ENCODE peak calls at places on chromosomes 7 and 10, in six cellular contexts. One of them, this sample, is unnamed. For H3K4me1, the result is how much of the 10 kb centered on the place peaks cover.

GRCh38 chr10:62374862-62375710 is 917 bp downstream of the ZNF365 start:
- DNase-seq in neuronal stem cell: no peak
- DNase-seq in H1: no peak
- DNase-seq in IMR-90: peak
- DNase-seq in mesendoderm: peak
- DNase-seq in H9: no peak
- DNase-seq in this sample: no peak

GRCh38 chr7:110186334-110186733 is 904.6 kb upstream of the LRRN3 start:
- DNase-seq in neuronal stem cell: no peak
- DNase-seq in H1: no peak
- DNase-seq in IMR-90: no peak
- DNase-seq in mesendoderm: no peak
- DNase-seq in H9: no peak
- DNase-seq in this sample: no peak

GRCh38 chr10:64110079-64110478 is 588.9 kb downstream of the REEP3 start:
- DNase-seq in neuronal stem cell: no peak
- DNase-seq in H1: no peak
- DNase-seq in IMR-90: no peak
- DNase-seq in mesendoderm: no peak
- DNase-seq in H9: no peak
- DNase-seq in this sample: no peak

GRCh38 chr10:123270806-123271205 is 116.6 kb downstream of the BUB3 start:
- DNase-seq in neuronal stem cell: no peak
- DNase-seq in H1: no peak
- DNase-seq in IMR-90: no peak
- DNase-seq in mesendoderm: no peak
- DNase-seq in H9: no peak
- DNase-seq in this sample: no peak

GRCh38 chr7:69934475-69934903 is 336.2 kb downstream of the AUTS2 start:
- DNase-seq in neuronal stem cell: no peak
- DNase-seq in H1: no peak
- DNase-seq in IMR-90: no peak
- DNase-seq in mesendoderm: no peak
- DNase-seq in H9: no peak
- DNase-seq in this sample: no peak

GRCh38 chr7:150946826-150947750 is 31.0 kb downstream of the KCNH2 start:
- DNase-seq in neuronal stem cell: no peak
- DNase-seq in H1: no peak
- DNase-seq in IMR-90: no peak
- DNase-seq in mesendoderm: no peak
- DNase-seq in H9: peak
- DNase-seq in this sample: no peak

GRCh38 chr10:113017375-113017774 is 67.3 kb downstream of the TCF7L2 start:
- DNase-seq in neuronal stem cell: no peak
- DNase-seq in H1: no peak
- DNase-seq in IMR-90: no peak
- DNase-seq in mesendoderm: no peak
- DNase-seq in H9: no peak
- DNase-seq in this sample: no peak

GRCh38 chr10:70669015-70669414 is 3.3 kb upstream of the ADAMTS14 start:
- DNase-seq in neuronal stem cell: no peak
- DNase-seq in H1: no peak
- DNase-seq in IMR-90: no peak
- DNase-seq in mesendoderm: no peak
- DNase-seq in H9: no peak
- DNase-seq in this sample: no peak

GRCh38 chr10:120012566-120012965 is 120.0 kb downstream of the SEC23IP start:
- DNase-seq in neuronal stem cell: no peak
- DNase-seq in H1: no peak
- DNase-seq in IMR-90: peak
- DNase-seq in mesendoderm: peak
- DNase-seq in H9: no peak
- DNase-seq in this sample: no peak

GRCh38 chr7:121873795-121874194 is 834 bp downstream of the PTPRZ1 start:
- DNase-seq in neuronal stem cell: no peak
- DNase-seq in H1: no peak
- DNase-seq in IMR-90: no peak
- DNase-seq in mesendoderm: peak
- DNase-seq in H9: no peak
- DNase-seq in this sample: no peak

GRCh38 chr7:16615234-16615633 is 30.3 kb downstream of the ANKMY2 start:
- DNase-seq in neuronal stem cell: no peak
- DNase-seq in H1: no peak
- DNase-seq in IMR-90: no peak
- DNase-seq in mesendoderm: peak
- DNase-seq in H9: no peak
- DNase-seq in this sample: no peak

GRCh38 chr7:112019932-112020331 is 186.3 kb downstream of the DOCK4 start:
- DNase-seq in neuronal stem cell: no peak
- DNase-seq in H1: no peak
- DNase-seq in IMR-90: no peak
- DNase-seq in mesendoderm: no peak
- DNase-seq in H9: no peak
- DNase-seq in this sample: no peak

GRCh38 chr7:46854958-46855473 is 726.9 kb downstream of the TNS3 start:
- DNase-seq in neuronal stem cell: no peak
- DNase-seq in H1: no peak
- DNase-seq in IMR-90: peak
- DNase-seq in mesendoderm: no peak
- DNase-seq in H9: no peak
- DNase-seq in this sample: peak

GRCh38 chr7:63105978-63106377 is 892.7 kb upstream of the ZNF722 start:
- DNase-seq in neuronal stem cell: no peak
- DNase-seq in H1: no peak
- DNase-seq in IMR-90: no peak
- DNase-seq in mesendoderm: no peak
- DNase-seq in H9: no peak
- DNase-seq in this sample: no peak

GRCh38 chr10:43846187-43846680 is 197.6 kb upstream of the ZNF32 start:
- DNase-seq in neuronal stem cell: no peak
- DNase-seq in H1: no peak
- DNase-seq in IMR-90: peak
- DNase-seq in mesendoderm: no peak
- DNase-seq in H9: no peak
- DNase-seq in this sample: peak

GRCh38 chr10:104080762-104081161 is 4.9 kb downstream of the COL17A1 start:
- DNase-seq in neuronal stem cell: peak
- DNase-seq in H1: no peak
- DNase-seq in IMR-90: peak
- DNase-seq in mesendoderm: peak
- DNase-seq in H9: no peak
- DNase-seq in this sample: peak

GRCh38 chr7:80287400-80288174 is 153.0 kb downstream of the GNAI1 start:
- DNase-seq in neuronal stem cell: no peak
- DNase-seq in H1: no peak
- DNase-seq in IMR-90: no peak
- DNase-seq in mesendoderm: peak
- DNase-seq in H9: no peak
- DNase-seq in this sample: no peak

GRCh38 chr7:126026421-126027088 is 1096.9 kb upstream of the POT1 start:
- DNase-seq in neuronal stem cell: peak
- DNase-seq in H1: no peak
- DNase-seq in IMR-90: no peak
- DNase-seq in mesendoderm: peak
- DNase-seq in H9: no peak
- DNase-seq in this sample: no peak

GRCh38 chr7:95916573-95917371 is 144.4 kb downstream of the DYNC1I1 start:
- DNase-seq in neuronal stem cell: peak
- DNase-seq in H1: peak
- DNase-seq in IMR-90: peak
- DNase-seq in mesendoderm: peak
- DNase-seq in H9: peak
- DNase-seq in this sample: peak

GRCh38 chr7:110831450-110831849 is 259.5 kb upstream of the LRRN3 start:
- DNase-seq in neuronal stem cell: no peak
- DNase-seq in H1: no peak
- DNase-seq in IMR-90: no peak
- DNase-seq in mesendoderm: no peak
- DNase-seq in H9: no peak
- DNase-seq in this sample: no peak

GRCh38 chr10:30637881-30638467 is 8.4 kb upstream of the LYZL2 start:
- DNase-seq in neuronal stem cell: no peak
- DNase-seq in H1: no peak
- DNase-seq in IMR-90: peak
- DNase-seq in mesendoderm: peak
- DNase-seq in H9: no peak
- DNase-seq in this sample: peak

DNA sequence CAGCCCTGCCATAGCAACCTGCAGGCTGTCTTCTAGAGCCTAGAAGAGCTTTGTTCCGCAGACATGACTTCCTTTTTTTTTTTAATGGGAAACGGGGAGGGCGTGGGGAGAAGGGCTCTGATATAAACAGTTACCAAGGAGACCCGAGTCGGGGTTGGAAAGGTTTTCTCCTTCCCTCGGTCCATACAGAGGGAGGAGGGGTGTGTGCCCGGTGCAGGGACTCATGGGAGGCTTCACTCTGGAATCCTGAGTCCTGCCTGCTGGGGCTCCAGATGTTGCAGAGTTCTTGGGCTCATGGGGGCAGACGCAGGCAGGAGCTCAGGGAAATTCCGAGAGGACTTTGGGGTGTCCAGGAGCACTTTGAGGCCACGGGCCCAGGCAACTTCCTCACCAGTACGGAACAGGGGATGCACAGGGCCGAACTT is 26.8 kb downstream of the TMEM120A start:
- DNase-seq in neuronal stem cell: no peak
- DNase-seq in H1: no peak
- DNase-seq in IMR-90: peak
- DNase-seq in mesendoderm: no peak
- DNase-seq in H9: no peak
- DNase-seq in this sample: peak
- H3K4me1 ChIP-seq in neuronal stem cell: half or more
- H3K4me1 ChIP-seq in H1: under half
- H3K4me1 ChIP-seq in IMR-90: under half
- H3K4me1 ChIP-seq in mesendoderm: under half
- H3K4me1 ChIP-seq in H9: under half
- H3K4me1 ChIP-seq in this sample: under half

GRCh38 chr7:135662123-135662372 is 266 bp upstream of the STMP1 start:
- DNase-seq in neuronal stem cell: no peak
- DNase-seq in H1: no peak
- DNase-seq in IMR-90: no peak
- DNase-seq in mesendoderm: no peak
- DNase-seq in H9: no peak
- DNase-seq in this sample: no peak
- H4K8ac ChIP-seq in neuronal stem cell: peak
- H4K8ac ChIP-seq in H1: peak
- H4K8ac ChIP-seq in IMR-90: peak
- H4K8ac ChIP-seq in mesendoderm: peak
- H4K8ac ChIP-seq in H9: no peak
- H4K8ac ChIP-seq in this sample: peak

DNA sequence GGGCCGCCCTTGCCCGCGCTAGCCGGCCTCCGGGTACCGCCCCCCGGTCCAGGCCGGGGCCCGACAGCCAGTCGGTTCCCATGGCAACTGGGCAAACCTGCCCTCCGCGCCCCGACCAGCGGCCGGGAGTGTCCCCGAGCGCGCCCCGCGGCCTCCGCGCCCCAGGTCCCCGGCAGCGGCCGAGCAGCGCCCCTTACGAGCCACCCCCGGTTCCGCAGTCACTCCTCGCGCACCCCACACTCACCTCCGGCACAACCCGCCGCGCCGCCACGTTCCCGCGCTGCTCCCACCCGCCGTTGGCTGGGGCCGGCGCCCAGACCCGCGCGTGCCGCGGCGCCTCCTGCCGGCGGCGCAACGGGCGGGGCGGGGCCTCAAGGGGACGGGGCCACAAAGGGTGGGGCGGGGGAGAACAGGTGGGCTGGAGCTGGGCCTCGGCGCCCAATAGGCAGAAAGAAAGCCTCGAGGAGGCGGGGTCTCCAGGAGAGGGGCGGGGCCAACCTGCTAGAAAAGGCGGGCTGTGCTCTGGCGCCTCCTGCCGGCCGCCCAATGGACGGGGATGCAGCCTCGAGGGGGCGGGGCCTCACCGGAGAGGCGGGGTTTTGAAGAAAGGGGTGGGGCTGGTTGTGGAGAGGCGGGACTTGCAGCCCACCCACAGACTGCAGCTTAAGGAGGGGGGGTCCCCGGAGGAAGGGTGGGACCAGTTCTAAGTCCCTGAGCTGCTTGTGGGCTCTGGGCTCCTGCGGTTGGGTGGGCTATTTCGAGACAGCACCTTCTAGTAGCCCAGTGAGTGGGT is at the start of gene RADIL:
- DNase-seq in neuronal stem cell: peak
- DNase-seq in H1: peak
- DNase-seq in IMR-90: peak
- DNase-seq in mesendoderm: peak
- DNase-seq in H9: peak
- DNase-seq in this sample: peak
- H3K9ac ChIP-seq in neuronal stem cell: peak
- H3K9ac ChIP-seq in H1: no peak
- H3K9ac ChIP-seq in IMR-90: no peak
- H3K9ac ChIP-seq in mesendoderm: peak
- H3K9ac ChIP-seq in H9: peak
- H3K9ac ChIP-seq in this sample: peak

GRCh38 chr10:17506390-17506789 is 52.0 kb upstream of the ST8SIA6 start:
- DNase-seq in neuronal stem cell: no peak
- DNase-seq in H1: no peak
- DNase-seq in IMR-90: no peak
- DNase-seq in mesendoderm: no peak
- DNase-seq in H9: no peak
- DNase-seq in this sample: no peak

GRCh38 chr10:17512341-17513001 is 58.1 kb upstream of the ST8SIA6 start:
- DNase-seq in neuronal stem cell: no peak
- DNase-seq in H1: no peak
- DNase-seq in IMR-90: peak
- DNase-seq in mesendoderm: peak
- DNase-seq in H9: no peak
- DNase-seq in this sample: peak

GRCh38 chr10:17506859-17507471 is 52.6 kb upstream of the ST8SIA6 start:
- DNase-seq in neuronal stem cell: no peak
- DNase-seq in H1: no peak
- DNase-seq in IMR-90: no peak
- DNase-seq in mesendoderm: no peak
- DNase-seq in H9: no peak
- DNase-seq in this sample: peak

GRCh38 chr10:17507538-17507937 is 53.1 kb upstream of the ST8SIA6 start:
- DNase-seq in neuronal stem cell: no peak
- DNase-seq in H1: no peak
- DNase-seq in IMR-90: no peak
- DNase-seq in mesendoderm: no peak
- DNase-seq in H9: no peak
- DNase-seq in this sample: no peak

DNA sequence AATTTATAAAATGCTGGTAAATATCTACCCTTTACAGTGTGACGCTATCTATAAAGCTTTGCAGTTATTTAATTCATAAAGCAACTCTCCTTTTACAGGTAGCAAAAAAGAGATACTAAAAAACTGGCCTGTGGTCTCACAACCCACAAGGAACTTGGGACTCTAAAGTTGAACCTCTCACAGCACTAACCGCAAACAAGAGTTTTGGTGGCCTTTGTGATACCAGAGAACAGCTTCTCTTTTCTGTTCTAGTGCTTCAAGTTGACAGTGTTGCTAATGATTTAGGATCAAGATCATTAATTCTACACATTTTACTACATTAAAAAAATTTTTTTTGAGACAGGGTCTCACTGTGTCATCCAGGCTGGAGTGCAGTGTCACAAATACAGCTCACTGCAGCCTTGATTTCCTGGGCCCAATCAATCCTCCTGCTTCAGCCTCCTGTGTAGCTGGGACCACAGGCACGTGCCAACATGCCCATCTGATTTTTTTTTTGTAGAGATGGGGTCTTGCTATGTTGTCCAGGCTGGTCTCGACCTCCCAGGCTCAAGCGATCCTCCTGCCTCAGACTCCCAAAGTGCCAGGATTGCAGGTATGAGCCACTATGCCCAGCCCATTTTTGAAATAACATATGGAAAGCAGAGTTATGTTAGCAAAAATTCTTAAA is 56.0 kb upstream of the ST8SIA6 start:
- DNase-seq in neuronal stem cell: no peak
- DNase-seq in H1: no peak
- DNase-seq in IMR-90: no peak
- DNase-seq in mesendoderm: no peak
- DNase-seq in H9: no peak
- DNase-seq in this sample: no peak
- H3K4me1 ChIP-seq in neuronal stem cell: under half
- H3K4me1 ChIP-seq in H1: under half
- H3K4me1 ChIP-seq in IMR-90: under half
- H3K4me1 ChIP-seq in mesendoderm: under half
- H3K4me1 ChIP-seq in H9: under half
- H3K4me1 ChIP-seq in this sample: under half

This sample was measured in mesenchymal stem cell.